ENCODE peak calls at places on chromosomes 12 and 14, in eight cellular contexts. One of them, this sample, is unnamed.

GRCh38 chr12:120680165-120680738 is 6.7 kb upstream of the MLEC start:
- DNase-seq in AG09319: no peak
- DNase-seq in spleen: no peak
- DNase-seq in CD8-positive, alpha-beta T cell: no peak
- DNase-seq in bronchial epithelial cell: no peak
- DNase-seq in heart right ventricle: no peak
- DNase-seq in activated B cell treated with CpG ODN at 0.5 μM for 24 hours: no peak
- DNase-seq in uterus: no peak
- DNase-seq in this sample: no peak

GRCh38 chr12:121252712-121253345 is 42.9 kb downstream of the P2RX4 start:
- DNase-seq in AG09319: no peak
- DNase-seq in spleen: no peak
- DNase-seq in CD8-positive, alpha-beta T cell: no peak
- DNase-seq in bronchial epithelial cell: no peak
- DNase-seq in heart right ventricle: no peak
- DNase-seq in activated B cell treated with CpG ODN at 0.5 μM for 24 hours: no peak
- DNase-seq in uterus: no peak
- DNase-seq in this sample: no peak

GRCh38 chr14:61033851-61034250 is 52.8 kb downstream of the SLC38A6 start:
- DNase-seq in AG09319: no peak
- DNase-seq in spleen: no peak
- DNase-seq in CD8-positive, alpha-beta T cell: no peak
- DNase-seq in bronchial epithelial cell: peak; percentile 8
- DNase-seq in heart right ventricle: no peak
- DNase-seq in activated B cell treated with CpG ODN at 0.5 μM for 24 hours: no peak
- DNase-seq in uterus: no peak
- DNase-seq in this sample: peak; percentile 13

GRCh38 chr12:95303476-95303875 is 85.9 kb downstream of the VEZT start:
- DNase-seq in AG09319: no peak
- DNase-seq in spleen: no peak
- DNase-seq in CD8-positive, alpha-beta T cell: no peak
- DNase-seq in bronchial epithelial cell: peak; percentile 44
- DNase-seq in heart right ventricle: no peak
- DNase-seq in activated B cell treated with CpG ODN at 0.5 μM for 24 hours: no peak
- DNase-seq in uterus: no peak
- DNase-seq in this sample: peak; percentile 5

GRCh38 chr14:24365600-24366374 is 2.2 kb upstream of the NFATC4 start:
- DNase-seq in AG09319: peak; percentile 85
- DNase-seq in spleen: peak; percentile 92
- DNase-seq in CD8-positive, alpha-beta T cell: peak; percentile 70
- DNase-seq in bronchial epithelial cell: peak; percentile 88
- DNase-seq in heart right ventricle: peak; percentile 82
- DNase-seq in activated B cell treated with CpG ODN at 0.5 μM for 24 hours: peak; percentile 68
- DNase-seq in uterus: peak; percentile 91
- DNase-seq in this sample: peak; percentile 85

GRCh38 chr14:61703342-61704129 is 8.2 kb downstream of the HIF1A start:
- DNase-seq in AG09319: no peak
- DNase-seq in spleen: no peak
- DNase-seq in CD8-positive, alpha-beta T cell: no peak
- DNase-seq in bronchial epithelial cell: no peak
- DNase-seq in heart right ventricle: no peak
- DNase-seq in activated B cell treated with CpG ODN at 0.5 μM for 24 hours: no peak
- DNase-seq in uterus: no peak
- DNase-seq in this sample: no peak

GRCh38 chr12:92360543-92360942 is 214.9 kb upstream of the BTG1 start:
- DNase-seq in AG09319: no peak
- DNase-seq in spleen: no peak
- DNase-seq in CD8-positive, alpha-beta T cell: no peak
- DNase-seq in bronchial epithelial cell: no peak
- DNase-seq in heart right ventricle: no peak
- DNase-seq in activated B cell treated with CpG ODN at 0.5 μM for 24 hours: no peak
- DNase-seq in uterus: no peak
- DNase-seq in this sample: no peak

GRCh38 chr12:118150625-118151024 is 14.7 kb downstream of the PEBP1 start:
- DNase-seq in AG09319: no peak
- DNase-seq in spleen: no peak
- DNase-seq in CD8-positive, alpha-beta T cell: no peak
- DNase-seq in bronchial epithelial cell: no peak
- DNase-seq in heart right ventricle: no peak
- DNase-seq in activated B cell treated with CpG ODN at 0.5 μM for 24 hours: no peak
- DNase-seq in uterus: no peak
- DNase-seq in this sample: no peak

GRCh38 chr14:95302667-95303066 is 17.0 kb downstream of the CLMN start:
- DNase-seq in AG09319: no peak
- DNase-seq in spleen: no peak
- DNase-seq in CD8-positive, alpha-beta T cell: no peak
- DNase-seq in bronchial epithelial cell: no peak
- DNase-seq in heart right ventricle: no peak
- DNase-seq in activated B cell treated with CpG ODN at 0.5 μM for 24 hours: no peak
- DNase-seq in uterus: no peak
- DNase-seq in this sample: no peak

GRCh38 chr14:68016243-68016914 is 196.8 kb downstream of the RAD51B start:
- DNase-seq in AG09319: peak; percentile 8
- DNase-seq in spleen: no peak
- DNase-seq in CD8-positive, alpha-beta T cell: no peak
- DNase-seq in bronchial epithelial cell: peak; percentile 5
- DNase-seq in heart right ventricle: no peak
- DNase-seq in activated B cell treated with CpG ODN at 0.5 μM for 24 hours: no peak
- DNase-seq in uterus: no peak
- DNase-seq in this sample: peak; percentile 58

GRCh38 chr12:132170094-132170636 is 25.9 kb downstream of the NOC4L start:
- DNase-seq in AG09319: no peak
- DNase-seq in spleen: peak; percentile 59
- DNase-seq in CD8-positive, alpha-beta T cell: no peak
- DNase-seq in bronchial epithelial cell: no peak
- DNase-seq in heart right ventricle: peak; percentile 6
- DNase-seq in activated B cell treated with CpG ODN at 0.5 μM for 24 hours: no peak
- DNase-seq in uterus: no peak
- DNase-seq in this sample: peak; percentile 48

GRCh38 chr14:37223947-37224474 is 26.3 kb downstream of the MIPOL1 start:
- DNase-seq in AG09319: no peak
- DNase-seq in spleen: no peak
- DNase-seq in CD8-positive, alpha-beta T cell: no peak
- DNase-seq in bronchial epithelial cell: peak; percentile 82
- DNase-seq in heart right ventricle: no peak
- DNase-seq in activated B cell treated with CpG ODN at 0.5 μM for 24 hours: no peak
- DNase-seq in uterus: no peak
- DNase-seq in this sample: no peak

GRCh38 chr14:96072076-96072475 is 32.9 kb downstream of the C14orf132 start:
- DNase-seq in AG09319: no peak
- DNase-seq in spleen: peak; percentile 43
- DNase-seq in CD8-positive, alpha-beta T cell: no peak
- DNase-seq in bronchial epithelial cell: no peak
- DNase-seq in heart right ventricle: no peak
- DNase-seq in activated B cell treated with CpG ODN at 0.5 μM for 24 hours: no peak
- DNase-seq in uterus: no peak
- DNase-seq in this sample: no peak

GRCh38 chr14:35808076-35808657 is 928 bp downstream of the RALGAPA1 start:
- DNase-seq in AG09319: no peak
- DNase-seq in spleen: no peak
- DNase-seq in CD8-positive, alpha-beta T cell: no peak
- DNase-seq in bronchial epithelial cell: peak; percentile 69
- DNase-seq in heart right ventricle: no peak
- DNase-seq in activated B cell treated with CpG ODN at 0.5 μM for 24 hours: no peak
- DNase-seq in uterus: peak; percentile 28
- DNase-seq in this sample: no peak

GRCh38 chr12:115950959-115951358 is 326.5 kb downstream of the MED13L start:
- DNase-seq in AG09319: no peak
- DNase-seq in spleen: no peak
- DNase-seq in CD8-positive, alpha-beta T cell: no peak
- DNase-seq in bronchial epithelial cell: no peak
- DNase-seq in heart right ventricle: no peak
- DNase-seq in activated B cell treated with CpG ODN at 0.5 μM for 24 hours: no peak
- DNase-seq in uterus: no peak
- DNase-seq in this sample: no peak

GRCh38 chr12:15887043-15887817 is 5.0 kb downstream of the STRAP start:
- DNase-seq in AG09319: no peak
- DNase-seq in spleen: no peak
- DNase-seq in CD8-positive, alpha-beta T cell: no peak
- DNase-seq in bronchial epithelial cell: no peak
- DNase-seq in heart right ventricle: no peak
- DNase-seq in activated B cell treated with CpG ODN at 0.5 μM for 24 hours: no peak
- DNase-seq in uterus: no peak
- DNase-seq in this sample: no peak

GRCh38 chr12:3574986-3575385 is 84.0 kb downstream of the PRMT8 start:
- DNase-seq in AG09319: no peak
- DNase-seq in spleen: no peak
- DNase-seq in CD8-positive, alpha-beta T cell: no peak
- DNase-seq in bronchial epithelial cell: no peak
- DNase-seq in heart right ventricle: no peak
- DNase-seq in activated B cell treated with CpG ODN at 0.5 μM for 24 hours: no peak
- DNase-seq in uterus: no peak
- DNase-seq in this sample: no peak

GRCh38 chr12:116434155-116435065 is 124.8 kb upstream of the MAP1LC3B2 start:
- DNase-seq in AG09319: peak; percentile 84
- DNase-seq in spleen: no peak
- DNase-seq in CD8-positive, alpha-beta T cell: no peak
- DNase-seq in bronchial epithelial cell: peak; percentile 74
- DNase-seq in heart right ventricle: peak; percentile 77
- DNase-seq in activated B cell treated with CpG ODN at 0.5 μM for 24 hours: no peak
- DNase-seq in uterus: peak; percentile 91
- DNase-seq in this sample: peak; percentile 93

GRCh38 chr14:101884537-101885253 is 79.7 kb upstream of the DYNC1H1 start:
- DNase-seq in AG09319: no peak
- DNase-seq in spleen: peak; percentile 49
- DNase-seq in CD8-positive, alpha-beta T cell: no peak
- DNase-seq in bronchial epithelial cell: no peak
- DNase-seq in heart right ventricle: no peak
- DNase-seq in activated B cell treated with CpG ODN at 0.5 μM for 24 hours: no peak
- DNase-seq in uterus: no peak
- DNase-seq in this sample: no peak

GRCh38 chr12:25976289-25976688 is 17.8 kb downstream of the RASSF8 start:
- DNase-seq in AG09319: no peak
- DNase-seq in spleen: no peak
- DNase-seq in CD8-positive, alpha-beta T cell: no peak
- DNase-seq in bronchial epithelial cell: no peak
- DNase-seq in heart right ventricle: no peak
- DNase-seq in activated B cell treated with CpG ODN at 0.5 μM for 24 hours: no peak
- DNase-seq in uterus: no peak
- DNase-seq in this sample: no peak

GRCh38 chr12:19496249-19497208 is 57.2 kb downstream of the AEBP2 start:
- DNase-seq in AG09319: no peak
- DNase-seq in spleen: no peak
- DNase-seq in CD8-positive, alpha-beta T cell: no peak
- DNase-seq in bronchial epithelial cell: no peak
- DNase-seq in heart right ventricle: no peak
- DNase-seq in activated B cell treated with CpG ODN at 0.5 μM for 24 hours: no peak
- DNase-seq in uterus: no peak
- DNase-seq in this sample: no peak

GRCh38 chr12:19499030-19499429 is 59.7 kb downstream of the AEBP2 start:
- DNase-seq in AG09319: no peak
- DNase-seq in spleen: no peak
- DNase-seq in CD8-positive, alpha-beta T cell: no peak
- DNase-seq in bronchial epithelial cell: peak; percentile 16
- DNase-seq in heart right ventricle: no peak
- DNase-seq in activated B cell treated with CpG ODN at 0.5 μM for 24 hours: no peak
- DNase-seq in uterus: no peak
- DNase-seq in this sample: no peak

DNA sequence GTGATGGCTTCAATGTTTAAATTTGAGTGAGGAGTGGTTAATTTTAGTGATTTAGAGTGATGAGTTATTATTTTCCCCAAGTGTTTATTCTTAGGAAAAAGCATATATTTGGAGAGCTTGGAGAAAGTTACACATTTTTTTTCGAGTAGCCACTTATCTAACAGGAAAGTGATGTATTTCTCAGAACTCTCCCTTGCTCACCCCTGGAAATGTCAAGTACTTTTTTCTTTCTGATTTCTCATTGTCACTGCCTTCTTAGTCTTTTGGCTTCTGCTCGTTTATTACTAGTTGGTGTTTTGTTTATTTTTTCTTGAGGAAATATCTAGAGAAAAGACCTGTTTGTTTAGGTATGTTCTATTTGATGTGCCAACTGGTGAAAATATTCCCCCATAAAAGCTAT is 58.8 kb downstream of the AEBP2 start:
- DNase-seq in AG09319: no peak
- DNase-seq in spleen: no peak
- DNase-seq in CD8-positive, alpha-beta T cell: no peak
- DNase-seq in bronchial epithelial cell: no peak
- DNase-seq in heart right ventricle: no peak
- DNase-seq in activated B cell treated with CpG ODN at 0.5 μM for 24 hours: no peak
- DNase-seq in uterus: no peak
- DNase-seq in this sample: no peak
- TF ChIP-seq CTCF in AG09319: no peak
- TF ChIP-seq CTCF in spleen: no peak
- TF ChIP-seq CTCF in CD8-positive, alpha-beta T cell: no peak
- TF ChIP-seq CTCF in bronchial epithelial cell: no peak
- TF ChIP-seq CTCF in heart right ventricle: no peak
- TF ChIP-seq CTCF in activated B cell treated with CpG ODN at 0.5 μM for 24 hours: no peak
- TF ChIP-seq CTCF in uterus: no peak
- TF ChIP-seq CTCF in this sample: no peak

GRCh38 chr12:49069507-49070346 is at the start of gene RHEBL1:
- DNase-seq in AG09319: peak; percentile 83
- DNase-seq in spleen: peak; percentile 100
- DNase-seq in CD8-positive, alpha-beta T cell: peak; percentile 99
- DNase-seq in bronchial epithelial cell: peak; percentile 87
- DNase-seq in heart right ventricle: peak; percentile 99
- DNase-seq in activated B cell treated with CpG ODN at 0.5 μM for 24 hours: peak; percentile 98
- DNase-seq in uterus: peak; percentile 98
- DNase-seq in this sample: peak; percentile 95
- TF ChIP-seq CTCF in AG09319: peak; percentile 6
- TF ChIP-seq CTCF in spleen: peak; percentile 38
- TF ChIP-seq CTCF in CD8-positive, alpha-beta T cell: no peak
- TF ChIP-seq CTCF in bronchial epithelial cell: peak; percentile 21
- TF ChIP-seq CTCF in heart right ventricle: no peak
- TF ChIP-seq CTCF in activated B cell treated with CpG ODN at 0.5 μM for 24 hours: no peak
- TF ChIP-seq CTCF in uterus: no peak
- TF ChIP-seq CTCF in this sample: peak; percentile 40

DNA sequence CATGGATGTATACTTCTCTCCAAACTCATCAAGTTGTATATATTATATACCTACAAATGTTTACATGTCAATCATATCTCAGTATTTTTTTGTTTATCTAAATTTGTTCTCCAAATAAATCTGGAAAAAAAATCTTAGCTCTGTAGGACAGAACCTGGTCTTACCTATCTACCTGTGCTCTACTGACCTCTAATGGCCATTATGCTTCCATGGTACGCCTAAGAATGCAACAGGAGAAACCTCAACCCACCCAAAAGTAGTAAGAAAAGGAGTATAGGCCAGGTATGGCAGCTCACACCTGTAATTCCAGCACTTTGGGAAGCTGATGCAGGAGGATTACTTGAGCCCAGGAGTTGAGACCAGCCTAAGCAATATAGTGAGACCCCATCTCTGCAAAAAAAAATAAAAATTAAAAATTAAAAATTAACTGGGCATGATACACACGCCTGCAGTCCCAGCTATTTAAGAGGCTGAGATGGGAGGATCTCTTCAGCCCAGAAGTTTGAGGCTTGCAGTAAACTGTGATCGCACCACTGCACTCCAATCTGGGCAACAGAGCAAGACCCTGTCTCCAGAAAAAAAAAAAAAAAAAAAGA is 8.7 kb downstream of the OR11H4 start:
- DNase-seq in AG09319: no peak
- DNase-seq in spleen: no peak
- DNase-seq in CD8-positive, alpha-beta T cell: no peak
- DNase-seq in bronchial epithelial cell: peak; percentile 46
- DNase-seq in heart right ventricle: no peak
- DNase-seq in activated B cell treated with CpG ODN at 0.5 μM for 24 hours: no peak
- DNase-seq in uterus: no peak
- DNase-seq in this sample: no peak
- TF ChIP-seq CTCF in AG09319: no peak
- TF ChIP-seq CTCF in spleen: no peak
- TF ChIP-seq CTCF in CD8-positive, alpha-beta T cell: peak; percentile 17
- TF ChIP-seq CTCF in bronchial epithelial cell: peak; percentile 34
- TF ChIP-seq CTCF in heart right ventricle: no peak
- TF ChIP-seq CTCF in activated B cell treated with CpG ODN at 0.5 μM for 24 hours: no peak
- TF ChIP-seq CTCF in uterus: no peak
- TF ChIP-seq CTCF in this sample: no peak

GRCh38 chr12:128583453-128583852 is 240.3 kb downstream of the SLC15A4 start:
- DNase-seq in AG09319: no peak
- DNase-seq in spleen: no peak
- DNase-seq in CD8-positive, alpha-beta T cell: no peak
- DNase-seq in bronchial epithelial cell: no peak
- DNase-seq in heart right ventricle: no peak
- DNase-seq in activated B cell treated with CpG ODN at 0.5 μM for 24 hours: no peak
- DNase-seq in uterus: no peak
- DNase-seq in this sample: no peak
- TF ChIP-seq CTCF in AG09319: no peak
- TF ChIP-seq CTCF in spleen: no peak
- TF ChIP-seq CTCF in CD8-positive, alpha-beta T cell: no peak
- TF ChIP-seq CTCF in bronchial epithelial cell: no peak
- TF ChIP-seq CTCF in heart right ventricle: no peak
- TF ChIP-seq CTCF in activated B cell treated with CpG ODN at 0.5 μM for 24 hours: no peak
- TF ChIP-seq CTCF in uterus: no peak
- TF ChIP-seq CTCF in this sample: peak; percentile 21

This sample was measured in HFFc6.